ENCODE peak calls at places on chromosomes 11 and 22, in five cellular contexts. One of them, this sample, is unnamed.

GRCh38 chr22:35353318-35353717 is 27.6 kb upstream of the HMOX1 start:
- DNase-seq in Ammon's horn: peak; percentile 53
- DNase-seq in NCI-H345: no peak
- DNase-seq in stimulated activated CD4-positive, alpha-beta T cell treated with anti-CD3 and anti-CD28 coated beads, TNF-alpha, amount 100 ng/mL, for 1 hour: no peak
- DNase-seq in mesendoderm: no peak
- DNase-seq in this sample: no peak

GRCh38 chr11:106457727-106458126 is 380.3 kb downstream of the AASDHPPT start:
- DNase-seq in mesendoderm: no peak
- DNase-seq in NCI-H345: no peak
- DNase-seq in stimulated activated CD4-positive, alpha-beta T cell treated with anti-CD3 and anti-CD28 coated beads, TNF-alpha, amount 100 ng/mL, for 1 hour: no peak
- DNase-seq in Ammon's horn: no peak
- DNase-seq in this sample: no peak

GRCh38 chr11:6390718-6391547 is 659 bp downstream of the SMPD1 start:
- DNase-seq in mesendoderm: no peak
- DNase-seq in Ammon's horn: no peak
- DNase-seq in NCI-H345: no peak
- DNase-seq in stimulated activated CD4-positive, alpha-beta T cell treated with anti-CD3 and anti-CD28 coated beads, TNF-alpha, amount 100 ng/mL, for 1 hour: no peak
- DNase-seq in this sample: no peak

GRCh38 chr11:125303186-125303585 is 138.6 kb downstream of the PKNOX2 start:
- DNase-seq in mesendoderm: no peak
- DNase-seq in stimulated activated CD4-positive, alpha-beta T cell treated with anti-CD3 and anti-CD28 coated beads, TNF-alpha, amount 100 ng/mL, for 1 hour: no peak
- DNase-seq in Ammon's horn: no peak
- DNase-seq in NCI-H345: no peak
- DNase-seq in this sample: no peak

GRCh38 chr11:2777871-2778629 is 78.3 kb upstream of the KCNQ1OT1 start:
- DNase-seq in stimulated activated CD4-positive, alpha-beta T cell treated with anti-CD3 and anti-CD28 coated beads, TNF-alpha, amount 100 ng/mL, for 1 hour: no peak
- DNase-seq in Ammon's horn: no peak
- DNase-seq in NCI-H345: peak; percentile 52
- DNase-seq in mesendoderm: no peak
- DNase-seq in this sample: no peak

GRCh38 chr11:65391007-65391406 is 4.6 kb downstream of the FRMD8 start:
- DNase-seq in NCI-H345: no peak
- DNase-seq in stimulated activated CD4-positive, alpha-beta T cell treated with anti-CD3 and anti-CD28 coated beads, TNF-alpha, amount 100 ng/mL, for 1 hour: no peak
- DNase-seq in Ammon's horn: no peak
- DNase-seq in mesendoderm: peak; percentile 83
- DNase-seq in this sample: no peak

GRCh38 chr22:50062509-50063135 is 4.5 kb upstream of the TTLL8 start:
- DNase-seq in Ammon's horn: no peak
- DNase-seq in NCI-H345: no peak
- DNase-seq in stimulated activated CD4-positive, alpha-beta T cell treated with anti-CD3 and anti-CD28 coated beads, TNF-alpha, amount 100 ng/mL, for 1 hour: no peak
- DNase-seq in mesendoderm: no peak
- DNase-seq in this sample: no peak

GRCh38 chr22:23781065-23781464 is 5.7 kb upstream of the SMARCB1 start:
- DNase-seq in mesendoderm: no peak
- DNase-seq in Ammon's horn: peak; percentile 91
- DNase-seq in NCI-H345: no peak
- DNase-seq in stimulated activated CD4-positive, alpha-beta T cell treated with anti-CD3 and anti-CD28 coated beads, TNF-alpha, amount 100 ng/mL, for 1 hour: no peak
- DNase-seq in this sample: no peak

GRCh38 chr11:123577081-123577598 is 77.3 kb downstream of the SCN3B start:
- DNase-seq in NCI-H345: peak; percentile 66
- DNase-seq in mesendoderm: peak; percentile 56
- DNase-seq in stimulated activated CD4-positive, alpha-beta T cell treated with anti-CD3 and anti-CD28 coated beads, TNF-alpha, amount 100 ng/mL, for 1 hour: peak; percentile 15
- DNase-seq in Ammon's horn: peak; percentile 87
- DNase-seq in this sample: peak; percentile 84

GRCh38 chr11:3123761-3124733 is 41.1 kb downstream of the OSBPL5 start:
- DNase-seq in NCI-H345: no peak
- DNase-seq in Ammon's horn: peak; percentile 32
- DNase-seq in stimulated activated CD4-positive, alpha-beta T cell treated with anti-CD3 and anti-CD28 coated beads, TNF-alpha, amount 100 ng/mL, for 1 hour: no peak
- DNase-seq in mesendoderm: no peak
- DNase-seq in this sample: no peak

GRCh38 chr22:37631448-37632173 is 7.9 kb upstream of the SH3BP1 start:
- DNase-seq in stimulated activated CD4-positive, alpha-beta T cell treated with anti-CD3 and anti-CD28 coated beads, TNF-alpha, amount 100 ng/mL, for 1 hour: no peak
- DNase-seq in NCI-H345: no peak
- DNase-seq in Ammon's horn: no peak
- DNase-seq in mesendoderm: no peak
- DNase-seq in this sample: no peak

GRCh38 chr11:14411818-14412217 is 52.8 kb upstream of the RRAS2 start:
- DNase-seq in stimulated activated CD4-positive, alpha-beta T cell treated with anti-CD3 and anti-CD28 coated beads, TNF-alpha, amount 100 ng/mL, for 1 hour: no peak
- DNase-seq in NCI-H345: no peak
- DNase-seq in mesendoderm: no peak
- DNase-seq in Ammon's horn: no peak
- DNase-seq in this sample: no peak

GRCh38 chr11:8256271-8257002 is 7.2 kb downstream of the LMO1 start:
- DNase-seq in NCI-H345: no peak
- DNase-seq in stimulated activated CD4-positive, alpha-beta T cell treated with anti-CD3 and anti-CD28 coated beads, TNF-alpha, amount 100 ng/mL, for 1 hour: no peak
- DNase-seq in Ammon's horn: no peak
- DNase-seq in mesendoderm: no peak
- DNase-seq in this sample: no peak

GRCh38 chr22:22316589-22316988 is 72.0 kb downstream of the VPREB1 start:
- DNase-seq in mesendoderm: peak; percentile 79
- DNase-seq in NCI-H345: no peak
- DNase-seq in stimulated activated CD4-positive, alpha-beta T cell treated with anti-CD3 and anti-CD28 coated beads, TNF-alpha, amount 100 ng/mL, for 1 hour: no peak
- DNase-seq in Ammon's horn: no peak
- DNase-seq in this sample: no peak

GRCh38 chr11:95703059-95703458 is 86.5 kb downstream of the FAM76B start:
- DNase-seq in Ammon's horn: no peak
- DNase-seq in NCI-H345: no peak
- DNase-seq in mesendoderm: no peak
- DNase-seq in stimulated activated CD4-positive, alpha-beta T cell treated with anti-CD3 and anti-CD28 coated beads, TNF-alpha, amount 100 ng/mL, for 1 hour: no peak
- DNase-seq in this sample: no peak

GRCh38 chr11:61454520-61454919 is 24.6 kb downstream of the SDHAF2 start:
- DNase-seq in mesendoderm: no peak
- DNase-seq in NCI-H345: peak; percentile 77
- DNase-seq in Ammon's horn: no peak
- DNase-seq in stimulated activated CD4-positive, alpha-beta T cell treated with anti-CD3 and anti-CD28 coated beads, TNF-alpha, amount 100 ng/mL, for 1 hour: no peak
- DNase-seq in this sample: no peak

GRCh38 chr22:38050720-38051119 is 6.5 kb upstream of the PICK1 start:
- DNase-seq in stimulated activated CD4-positive, alpha-beta T cell treated with anti-CD3 and anti-CD28 coated beads, TNF-alpha, amount 100 ng/mL, for 1 hour: no peak
- DNase-seq in NCI-H345: no peak
- DNase-seq in mesendoderm: no peak
- DNase-seq in Ammon's horn: no peak
- DNase-seq in this sample: no peak

GRCh38 chr11:125945797-125946520 is at the start of gene VSIG10L2:
- DNase-seq in NCI-H345: no peak
- DNase-seq in Ammon's horn: no peak
- DNase-seq in mesendoderm: no peak
- DNase-seq in stimulated activated CD4-positive, alpha-beta T cell treated with anti-CD3 and anti-CD28 coated beads, TNF-alpha, amount 100 ng/mL, for 1 hour: no peak
- DNase-seq in this sample: no peak

GRCh38 chr11:57638005-57638760 is 11.5 kb downstream of the YPEL4 start:
- DNase-seq in Ammon's horn: peak; percentile 85
- DNase-seq in stimulated activated CD4-positive, alpha-beta T cell treated with anti-CD3 and anti-CD28 coated beads, TNF-alpha, amount 100 ng/mL, for 1 hour: no peak
- DNase-seq in NCI-H345: peak; percentile 84
- DNase-seq in mesendoderm: peak; percentile 99
- DNase-seq in this sample: no peak

GRCh38 chr22:27226666-27227065 is 569.3 kb downstream of the MIAT start:
- DNase-seq in NCI-H345: no peak
- DNase-seq in stimulated activated CD4-positive, alpha-beta T cell treated with anti-CD3 and anti-CD28 coated beads, TNF-alpha, amount 100 ng/mL, for 1 hour: no peak
- DNase-seq in mesendoderm: no peak
- DNase-seq in Ammon's horn: no peak
- DNase-seq in this sample: no peak

GRCh38 chr22:29541845-29542244 is 11.7 kb downstream of the THOC5 start:
- DNase-seq in NCI-H345: no peak
- DNase-seq in mesendoderm: no peak
- DNase-seq in Ammon's horn: peak; percentile 47
- DNase-seq in stimulated activated CD4-positive, alpha-beta T cell treated with anti-CD3 and anti-CD28 coated beads, TNF-alpha, amount 100 ng/mL, for 1 hour: no peak
- DNase-seq in this sample: no peak

GRCh38 chr22:44884968-44885805 is 124.6 kb downstream of the PHF21B start:
- DNase-seq in NCI-H345: no peak
- DNase-seq in stimulated activated CD4-positive, alpha-beta T cell treated with anti-CD3 and anti-CD28 coated beads, TNF-alpha, amount 100 ng/mL, for 1 hour: no peak
- DNase-seq in mesendoderm: peak; percentile 51
- DNase-seq in Ammon's horn: no peak
- DNase-seq in this sample: no peak

GRCh38 chr11:31974737-31975136 is 116.1 kb upstream of the RCN1 start:
- DNase-seq in mesendoderm: no peak
- DNase-seq in NCI-H345: no peak
- DNase-seq in stimulated activated CD4-positive, alpha-beta T cell treated with anti-CD3 and anti-CD28 coated beads, TNF-alpha, amount 100 ng/mL, for 1 hour: no peak
- DNase-seq in Ammon's horn: no peak
- DNase-seq in this sample: no peak

GRCh38 chr11:68331338-68331947 is 19.1 kb downstream of the LRP5 start:
- DNase-seq in stimulated activated CD4-positive, alpha-beta T cell treated with anti-CD3 and anti-CD28 coated beads, TNF-alpha, amount 100 ng/mL, for 1 hour: no peak
- DNase-seq in Ammon's horn: no peak
- DNase-seq in mesendoderm: no peak
- DNase-seq in NCI-H345: no peak
- DNase-seq in this sample: no peak

GRCh38 chr11:11578542-11578941 is 43.3 kb downstream of the GALNT18 start:
- DNase-seq in NCI-H345: peak; percentile 55
- DNase-seq in stimulated activated CD4-positive, alpha-beta T cell treated with anti-CD3 and anti-CD28 coated beads, TNF-alpha, amount 100 ng/mL, for 1 hour: no peak
- DNase-seq in Ammon's horn: no peak
- DNase-seq in mesendoderm: no peak
- DNase-seq in this sample: no peak

GRCh38 chr11:783581-784015 is 6.3 kb downstream of the CEND1 start:
- DNase-seq in NCI-H345: no peak
- DNase-seq in stimulated activated CD4-positive, alpha-beta T cell treated with anti-CD3 and anti-CD28 coated beads, TNF-alpha, amount 100 ng/mL, for 1 hour: no peak
- DNase-seq in Ammon's horn: peak; percentile 92
- DNase-seq in mesendoderm: peak; percentile 94
- DNase-seq in this sample: no peak

GRCh38 chr22:44628856-44629255 is 73.1 kb upstream of the PRR5 start:
- DNase-seq in stimulated activated CD4-positive, alpha-beta T cell treated with anti-CD3 and anti-CD28 coated beads, TNF-alpha, amount 100 ng/mL, for 1 hour: no peak
- DNase-seq in Ammon's horn: no peak
- DNase-seq in NCI-H345: no peak
- DNase-seq in mesendoderm: no peak
- DNase-seq in this sample: no peak

GRCh38 chr11:99739464-99740089 is 718.8 kb downstream of the CNTN5 start:
- DNase-seq in Ammon's horn: peak; percentile 22
- DNase-seq in mesendoderm: peak; percentile 57
- DNase-seq in NCI-H345: peak; percentile 19
- DNase-seq in stimulated activated CD4-positive, alpha-beta T cell treated with anti-CD3 and anti-CD28 coated beads, TNF-alpha, amount 100 ng/mL, for 1 hour: no peak
- DNase-seq in this sample: peak; percentile 3